ENCODE peak calls at places on chromosomes 5 and 9, in four cellular contexts. J, S, F and X are unnamed samples.

GRCh38 chr5:151082274-151082902 is 1.6 kb upstream of the TNIP1 start:
- DNase-seq in J (no peak), S (no peak), F (no peak), X (no peak)

GRCh38 chr9:115590016-115590415 is 472.1 kb upstream of the TNC start:
- DNase-seq in J (no peak), S (no peak), F (no peak), X (no peak)

GRCh38 chr5:172659909-172660628 is 19.0 kb downstream of the NEURL1B start:
- DNase-seq in J (no peak), S (peak), F (peak), X (no peak)

GRCh38 chr5:141515946-141516647 is 27.2 kb downstream of the PCDHGC5 start:
- DNase-seq in J (no peak), S (no peak), F (no peak), X (no peak)

GRCh38 chr5:103808464-103809106 is 246.0 kb upstream of the NUDT12 start:
- DNase-seq in J (no peak), S (peak), F (peak), X (no peak)

GRCh38 chr9:94603259-94603776 is 9.7 kb upstream of the FBP2 start:
- DNase-seq in J (peak), S (peak), F (peak), X (peak)

GRCh38 chr5:75460947-75461346 is 50.5 kb downstream of the CERT1 start:
- DNase-seq in J (no peak), S (no peak), F (no peak), X (no peak)

GRCh38 chr5:15704397-15704947 is 204.5 kb downstream of the FBXL7 start:
- DNase-seq in J (no peak), S (no peak), F (no peak), X (no peak)

GRCh38 chr9:125409637-125410521 is 148.3 kb downstream of the GAPVD1 start:
- DNase-seq in J (no peak), S (peak), F (no peak), X (no peak)

GRCh38 chr5:82222597-82223574 is 55.3 kb downstream of the RPS23 start:
- DNase-seq in J (no peak), S (no peak), F (no peak), X (no peak)

GRCh38 chr9:137317979-137318511 is 16.0 kb upstream of the NRARP start:
- DNase-seq in J (no peak), S (peak), F (no peak), X (peak)

GRCh38 chr5:156402387-156402921 is 75.5 kb downstream of the SGCD start:
- DNase-seq in J (no peak), S (no peak), F (no peak), X (no peak)

GRCh38 chr5:55715519-55716078 is 3.5 kb upstream of the SLC38A9 start:
- DNase-seq in J (no peak), S (no peak), F (no peak), X (no peak)

GRCh38 chr5:67315082-67315801 is 118.6 kb upstream of the CD180 start:
- DNase-seq in J (no peak), S (no peak), F (no peak), X (peak)

GRCh38 chr5:147393866-147394265 is 116.0 kb downstream of the DPYSL3 start:
- DNase-seq in J (no peak), S (no peak), F (no peak), X (no peak)

GRCh38 chr9:34457266-34458012 is 931 bp downstream of the FAM219A start:
- DNase-seq in J (peak), S (peak), F (no peak), X (peak)

GRCh38 chr9:4661165-4662095 is 664 bp upstream of the PLPP6 start:
- DNase-seq in J (no peak), S (no peak), F (no peak), X (no peak)